ENCODE peak calls at places on chromosomes 5 and 9, in four cellular contexts. B is tibial nerve, G is brain microvascular endothelial cell, M is neural progenitor cell. R is an unnamed sample. For H3K36me3, the result is how much of the 10 kb centered on the place peaks cover.

GRCh38 chr5:174173766-174174165 is 128.3 kb downstream of the NSG2 start:
- DNase-seq in B (no peak), G (no peak), M (no peak), R (no peak)

GRCh38 chr5:164345173-164345572 is 839.8 kb downstream of the MAT2B start:
- DNase-seq in G (no peak), B (no peak), M (peak), R (peak)

GRCh38 chr9:89878687-89879086 is 273.9 kb downstream of the GADD45G start:
- DNase-seq in G (peak), M (no peak), B (peak), R (no peak)

GRCh38 chr5:106962464-106963230 is 708.1 kb downstream of the EFNA5 start:
- DNase-seq in M (no peak), B (no peak), G (no peak), R (no peak)

GRCh38 chr5:17289681-17290619 is 72.5 kb downstream of the BASP1 start:
- DNase-seq in M (no peak), B (no peak), G (peak), R (no peak)

GRCh38 chr5:88955403-88955802 is 72.4 kb upstream of the MEF2C start:
- DNase-seq in B (no peak), M (peak), G (no peak), R (no peak)

GRCh38 chr5:432928-433791 is 9.8 kb upstream of the EXOC3 start:
- DNase-seq in B (no peak), G (no peak), M (no peak), R (no peak)

GRCh38 chr9:14075218-14075617 is 238.7 kb downstream of the NFIB start:
- DNase-seq in B (no peak), G (no peak), M (no peak), R (no peak)

GRCh38 chr9:3521961-3522360 is 3.8 kb downstream of the RFX3 start:
- DNase-seq in G (no peak), M (no peak), B (no peak), R (no peak)

GRCh38 chr9:137028281-137029057 is 432 bp upstream of the ABCA2 start:
- DNase-seq in M (peak), B (no peak), G (no peak), R (peak)

GRCh38 chr5:174724484-174725260 is at the start of gene MSX2:
- DNase-seq in B (peak), M (peak), G (peak), R (peak)

GRCh38 chr5:173671121-173671949 is 54.9 kb upstream of the BOD1 start:
- DNase-seq in G (no peak), B (no peak), M (no peak), R (no peak)

GRCh38 chr9:137305060-137305787 is 3.2 kb upstream of the NRARP start:
- DNase-seq in M (peak), B (no peak), G (peak), R (peak)

GRCh38 chr9:104091708-104092107 is 2.4 kb upstream of the SMC2 start:
- DNase-seq in B (no peak), M (peak), G (peak), R (no peak)

GRCh38 chr9:83538890-83539238 is 663 bp upstream of the FRMD3 start:
- DNase-seq in G (no peak), M (peak), B (no peak), R (no peak)

GRCh38 chr5:77087484-77088291 is 603 bp upstream of the ZBED3 start:
- DNase-seq in M (peak), B (no peak), G (no peak), R (peak)

GRCh38 chr5:146788918-146789317 is 89.6 kb downstream of the PPP2R2B start:
- DNase-seq in M (peak), G (no peak), B (no peak), R (no peak)

DNA sequence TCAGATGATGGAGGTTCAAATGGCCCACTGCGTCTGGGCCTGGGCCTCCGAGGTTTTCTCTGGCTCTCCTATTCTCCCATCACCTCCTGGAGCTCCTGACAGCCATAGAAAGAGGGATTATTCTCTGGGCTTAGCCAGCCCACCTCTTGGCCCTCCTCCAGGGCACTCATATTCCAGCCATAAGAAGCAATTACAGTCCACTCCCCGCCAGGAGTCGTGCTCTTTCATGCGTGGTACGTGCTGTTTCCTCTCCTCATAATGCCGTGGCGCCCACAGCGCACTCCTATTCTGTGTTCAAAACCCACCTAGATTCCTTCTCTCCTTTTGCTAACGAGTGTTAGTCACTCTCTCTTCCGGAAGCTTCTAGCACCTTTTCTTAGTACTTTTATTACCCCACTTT is 240.8 kb upstream of the ZNF462 start:
- DNase-seq in M (peak), B (no peak), G (no peak), R (no peak)
- TF ChIP-seq CTCF in M (no peak), B (no peak), G (peak), R (no peak)

GRCh38 chr9:92612292-92612691 is 57.6 kb downstream of the IPPK start:
- DNase-seq in B (no peak), M (no peak), G (no peak), R (peak)
- H3K36me3 ChIP-seq in B (half or more), M (under half), G (under half), R (under half)

DNA sequence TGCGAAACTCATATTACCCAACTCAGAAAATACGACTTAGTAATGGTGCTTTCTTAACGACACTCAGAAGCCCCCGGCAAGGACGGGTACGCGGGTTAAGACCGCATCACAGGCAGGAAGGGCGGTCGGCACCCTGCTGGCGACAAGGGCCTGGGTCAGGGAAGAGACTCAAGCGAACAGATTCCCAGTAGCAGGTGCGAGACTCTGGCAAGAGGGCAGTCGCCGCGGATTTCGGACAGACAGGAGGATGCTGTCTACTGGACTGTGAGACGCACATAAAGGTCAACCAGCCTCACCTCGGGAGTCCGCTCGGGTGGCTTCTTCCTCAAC is 398 bp downstream of the RAPGEF6 start:
- DNase-seq in M (peak), G (peak), B (peak), R (peak)
- TF ChIP-seq CTCF in M (peak), G (peak), B (no peak), R (peak)

DNA sequence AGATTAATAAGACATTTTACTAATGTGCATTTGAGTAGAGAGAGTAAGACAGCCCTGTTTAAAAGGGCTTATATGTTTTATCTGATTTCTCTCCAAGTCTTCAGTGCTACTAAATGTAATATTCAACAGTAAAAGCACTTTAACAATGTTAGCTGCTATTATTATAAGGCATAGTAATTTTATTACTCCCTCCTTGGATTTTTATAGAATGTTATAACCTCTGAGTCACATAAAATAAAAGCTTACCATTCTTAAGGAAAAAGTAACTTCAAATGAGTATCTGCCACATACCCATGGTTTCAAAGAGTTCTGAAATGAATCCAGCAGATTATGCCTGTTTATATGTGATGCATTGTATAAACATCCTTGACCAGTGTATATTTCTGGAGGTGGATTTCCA is 19.0 kb downstream of the SPDL1 start:
- DNase-seq in M (no peak), B (no peak), G (no peak), R (no peak)
- H3K36me3 ChIP-seq in M (under half), B (half or more), G (under half), R (under half)

R was measured in bronchial epithelial cell.